ENCODE peak calls at places on chromosomes 13 and 19, in eight cellular contexts. One of them, this sample, is unnamed.

GRCh38 chr19:47697863-47698609 is 15.2 kb upstream of the EHD2 start:
- DNase-seq in HuH-7: peak
- DNase-seq in effector CD4-positive, alpha-beta T cell: peak
- DNase-seq in cardiac muscle cell: peak
- DNase-seq in activated naive CD4-positive, alpha-beta T cell treated with anti-CD3 and anti-CD28 coated beads, Interleukin-2, amount 10 ng/mL, durations not matched to agents 7 days and 5 days: peak
- DNase-seq in testis: peak
- DNase-seq in lower leg skin: peak
- DNase-seq in activated T-helper 1 cell treated with anti-CD3 and anti-CD28 coated beads, Interleukin-2, amount 50 U/mL, for 16 hours: no peak
- DNase-seq in this sample: peak

GRCh38 chr13:24821207-24821606 is 57.2 kb downstream of the RNF17 start:
- DNase-seq in HuH-7: no peak
- DNase-seq in effector CD4-positive, alpha-beta T cell: no peak
- DNase-seq in cardiac muscle cell: no peak
- DNase-seq in activated naive CD4-positive, alpha-beta T cell treated with anti-CD3 and anti-CD28 coated beads, Interleukin-2, amount 10 ng/mL, durations not matched to agents 7 days and 5 days: no peak
- DNase-seq in testis: no peak
- DNase-seq in lower leg skin: no peak
- DNase-seq in activated T-helper 1 cell treated with anti-CD3 and anti-CD28 coated beads, Interleukin-2, amount 50 U/mL, for 16 hours: no peak
- DNase-seq in this sample: no peak

GRCh38 chr13:50437252-50437651 is 406.2 kb downstream of the DLEU7 start:
- DNase-seq in HuH-7: no peak
- DNase-seq in effector CD4-positive, alpha-beta T cell: no peak
- DNase-seq in cardiac muscle cell: no peak
- DNase-seq in activated naive CD4-positive, alpha-beta T cell treated with anti-CD3 and anti-CD28 coated beads, Interleukin-2, amount 10 ng/mL, durations not matched to agents 7 days and 5 days: no peak
- DNase-seq in testis: no peak
- DNase-seq in lower leg skin: no peak
- DNase-seq in activated T-helper 1 cell treated with anti-CD3 and anti-CD28 coated beads, Interleukin-2, amount 50 U/mL, for 16 hours: no peak
- DNase-seq in this sample: no peak

GRCh38 chr19:19561946-19562664 is 24.0 kb downstream of the CILP2 start:
- DNase-seq in HuH-7: no peak
- DNase-seq in effector CD4-positive, alpha-beta T cell: no peak
- DNase-seq in cardiac muscle cell: no peak
- DNase-seq in activated naive CD4-positive, alpha-beta T cell treated with anti-CD3 and anti-CD28 coated beads, Interleukin-2, amount 10 ng/mL, durations not matched to agents 7 days and 5 days: no peak
- DNase-seq in testis: no peak
- DNase-seq in lower leg skin: no peak
- DNase-seq in activated T-helper 1 cell treated with anti-CD3 and anti-CD28 coated beads, Interleukin-2, amount 50 U/mL, for 16 hours: no peak
- DNase-seq in this sample: no peak

GRCh38 chr19:11286312-11286974 is 9.5 kb upstream of the TSPAN16 start:
- DNase-seq in HuH-7: no peak
- DNase-seq in effector CD4-positive, alpha-beta T cell: no peak
- DNase-seq in cardiac muscle cell: no peak
- DNase-seq in activated naive CD4-positive, alpha-beta T cell treated with anti-CD3 and anti-CD28 coated beads, Interleukin-2, amount 10 ng/mL, durations not matched to agents 7 days and 5 days: no peak
- DNase-seq in testis: no peak
- DNase-seq in lower leg skin: no peak
- DNase-seq in activated T-helper 1 cell treated with anti-CD3 and anti-CD28 coated beads, Interleukin-2, amount 50 U/mL, for 16 hours: no peak
- DNase-seq in this sample: no peak

GRCh38 chr13:80214521-80214941 is 126.4 kb downstream of the SPRY2 start:
- DNase-seq in HuH-7: no peak
- DNase-seq in effector CD4-positive, alpha-beta T cell: no peak
- DNase-seq in cardiac muscle cell: no peak
- DNase-seq in activated naive CD4-positive, alpha-beta T cell treated with anti-CD3 and anti-CD28 coated beads, Interleukin-2, amount 10 ng/mL, durations not matched to agents 7 days and 5 days: no peak
- DNase-seq in testis: no peak
- DNase-seq in lower leg skin: no peak
- DNase-seq in activated T-helper 1 cell treated with anti-CD3 and anti-CD28 coated beads, Interleukin-2, amount 50 U/mL, for 16 hours: no peak
- DNase-seq in this sample: peak

GRCh38 chr13:102440259-102440936 is 38.5 kb upstream of the FGF14 start:
- DNase-seq in HuH-7: no peak
- DNase-seq in effector CD4-positive, alpha-beta T cell: no peak
- DNase-seq in cardiac muscle cell: no peak
- DNase-seq in activated naive CD4-positive, alpha-beta T cell treated with anti-CD3 and anti-CD28 coated beads, Interleukin-2, amount 10 ng/mL, durations not matched to agents 7 days and 5 days: no peak
- DNase-seq in testis: no peak
- DNase-seq in lower leg skin: no peak
- DNase-seq in activated T-helper 1 cell treated with anti-CD3 and anti-CD28 coated beads, Interleukin-2, amount 50 U/mL, for 16 hours: no peak
- DNase-seq in this sample: no peak

GRCh38 chr19:58182577-58182988 is 278 bp upstream of the ZNF274 start:
- DNase-seq in HuH-7: no peak
- DNase-seq in effector CD4-positive, alpha-beta T cell: peak
- DNase-seq in cardiac muscle cell: no peak
- DNase-seq in activated naive CD4-positive, alpha-beta T cell treated with anti-CD3 and anti-CD28 coated beads, Interleukin-2, amount 10 ng/mL, durations not matched to agents 7 days and 5 days: peak
- DNase-seq in testis: no peak
- DNase-seq in lower leg skin: peak
- DNase-seq in activated T-helper 1 cell treated with anti-CD3 and anti-CD28 coated beads, Interleukin-2, amount 50 U/mL, for 16 hours: peak
- DNase-seq in this sample: no peak

GRCh38 chr13:75101997-75102720 is 379.8 kb downstream of the TBC1D4 start:
- DNase-seq in HuH-7: no peak
- DNase-seq in effector CD4-positive, alpha-beta T cell: no peak
- DNase-seq in cardiac muscle cell: peak
- DNase-seq in activated naive CD4-positive, alpha-beta T cell treated with anti-CD3 and anti-CD28 coated beads, Interleukin-2, amount 10 ng/mL, durations not matched to agents 7 days and 5 days: no peak
- DNase-seq in testis: no peak
- DNase-seq in lower leg skin: no peak
- DNase-seq in activated T-helper 1 cell treated with anti-CD3 and anti-CD28 coated beads, Interleukin-2, amount 50 U/mL, for 16 hours: no peak
- DNase-seq in this sample: no peak

GRCh38 chr19:56111601-56112312 is 9.3 kb downstream of the ZNF787 start:
- DNase-seq in HuH-7: no peak
- DNase-seq in effector CD4-positive, alpha-beta T cell: no peak
- DNase-seq in cardiac muscle cell: no peak
- DNase-seq in activated naive CD4-positive, alpha-beta T cell treated with anti-CD3 and anti-CD28 coated beads, Interleukin-2, amount 10 ng/mL, durations not matched to agents 7 days and 5 days: peak
- DNase-seq in testis: peak
- DNase-seq in lower leg skin: no peak
- DNase-seq in activated T-helper 1 cell treated with anti-CD3 and anti-CD28 coated beads, Interleukin-2, amount 50 U/mL, for 16 hours: no peak
- DNase-seq in this sample: no peak